ENCODE peak calls at places on chromosomes 12 and 14, in ten cellular contexts. One of them, this sample, is unnamed.

GRCh38 chr12:57530396-57531142 is 7.9 kb downstream of the MBD6 start:
- DNase-seq in Calu3: no peak
- DNase-seq in NCI-H1417 treated with DMSO at 0.1 percent for 48 hours: no peak
- DNase-seq in astrocyte: no peak
- DNase-seq in AG09319: no peak
- DNase-seq in GOT3: no peak
- DNase-seq in ascending aorta: no peak
- DNase-seq in A172: no peak
- DNase-seq in ovary: no peak
- DNase-seq in HEK293T: no peak
- DNase-seq in this sample: no peak

GRCh38 chr12:21971344-21971743 is 30.1 kb upstream of the ABCC9 start:
- DNase-seq in ovary: no peak
- DNase-seq in HEK293T: no peak
- DNase-seq in GOT3: no peak
- DNase-seq in A172: no peak
- DNase-seq in NCI-H1417 treated with DMSO at 0.1 percent for 48 hours: no peak
- DNase-seq in Calu3: no peak
- DNase-seq in astrocyte: no peak
- DNase-seq in AG09319: no peak
- DNase-seq in ascending aorta: no peak
- DNase-seq in this sample: no peak

GRCh38 chr12:124498870-124499753 is 68.3 kb downstream of the NCOR2 start:
- DNase-seq in astrocyte: peak; percentile 74
- DNase-seq in A172: no peak
- DNase-seq in GOT3: no peak
- DNase-seq in HEK293T: no peak
- DNase-seq in ascending aorta: no peak
- DNase-seq in Calu3: no peak
- DNase-seq in AG09319: no peak
- DNase-seq in NCI-H1417 treated with DMSO at 0.1 percent for 48 hours: no peak
- DNase-seq in ovary: no peak
- DNase-seq in this sample: no peak

GRCh38 chr12:40829738-40830144 is 137.5 kb downstream of the CNTN1 start:
- DNase-seq in Calu3: no peak
- DNase-seq in A172: peak; percentile 35
- DNase-seq in ascending aorta: no peak
- DNase-seq in AG09319: no peak
- DNase-seq in ovary: no peak
- DNase-seq in GOT3: no peak
- DNase-seq in astrocyte: no peak
- DNase-seq in HEK293T: no peak
- DNase-seq in NCI-H1417 treated with DMSO at 0.1 percent for 48 hours: no peak
- DNase-seq in this sample: no peak

GRCh38 chr14:35730871-35731270 is 78.2 kb downstream of the RALGAPA1 start:
- DNase-seq in ascending aorta: no peak
- DNase-seq in Calu3: no peak
- DNase-seq in A172: no peak
- DNase-seq in NCI-H1417 treated with DMSO at 0.1 percent for 48 hours: no peak
- DNase-seq in GOT3: no peak
- DNase-seq in HEK293T: no peak
- DNase-seq in AG09319: no peak
- DNase-seq in astrocyte: no peak
- DNase-seq in ovary: no peak
- DNase-seq in this sample: no peak

GRCh38 chr12:68440068-68440581 is 108.0 kb upstream of the MDM1 start:
- DNase-seq in A172: peak; percentile 13
- DNase-seq in astrocyte: peak; percentile 68
- DNase-seq in HEK293T: no peak
- DNase-seq in GOT3: no peak
- DNase-seq in NCI-H1417 treated with DMSO at 0.1 percent for 48 hours: no peak
- DNase-seq in Calu3: no peak
- DNase-seq in ascending aorta: no peak
- DNase-seq in AG09319: no peak
- DNase-seq in ovary: no peak
- DNase-seq in this sample: no peak

GRCh38 chr12:130879212-130879686 is 7.4 kb downstream of the RAN start:
- DNase-seq in GOT3: no peak
- DNase-seq in astrocyte: no peak
- DNase-seq in Calu3: no peak
- DNase-seq in ascending aorta: no peak
- DNase-seq in HEK293T: no peak
- DNase-seq in A172: no peak
- DNase-seq in AG09319: no peak
- DNase-seq in ovary: no peak
- DNase-seq in NCI-H1417 treated with DMSO at 0.1 percent for 48 hours: no peak
- DNase-seq in this sample: no peak

GRCh38 chr12:67354966-67355365 is 85.8 kb downstream of the CAND1 start:
- DNase-seq in ovary: no peak
- DNase-seq in HEK293T: no peak
- DNase-seq in GOT3: no peak
- DNase-seq in A172: peak; percentile 4
- DNase-seq in AG09319: no peak
- DNase-seq in astrocyte: peak; percentile 38
- DNase-seq in ascending aorta: no peak
- DNase-seq in NCI-H1417 treated with DMSO at 0.1 percent for 48 hours: no peak
- DNase-seq in Calu3: no peak
- DNase-seq in this sample: no peak

GRCh38 chr14:54804720-54805060 is 97.9 kb downstream of the GCH1 start:
- DNase-seq in astrocyte: no peak
- DNase-seq in ovary: no peak
- DNase-seq in ascending aorta: no peak
- DNase-seq in HEK293T: no peak
- DNase-seq in GOT3: no peak
- DNase-seq in AG09319: no peak
- DNase-seq in Calu3: no peak
- DNase-seq in A172: no peak
- DNase-seq in NCI-H1417 treated with DMSO at 0.1 percent for 48 hours: no peak
- DNase-seq in this sample: no peak

GRCh38 chr12:96465896-96466295 is 23.5 kb upstream of the CFAP54 start:
- DNase-seq in ovary: no peak
- DNase-seq in NCI-H1417 treated with DMSO at 0.1 percent for 48 hours: no peak
- DNase-seq in A172: no peak
- DNase-seq in Calu3: no peak
- DNase-seq in GOT3: no peak
- DNase-seq in HEK293T: no peak
- DNase-seq in AG09319: no peak
- DNase-seq in astrocyte: no peak
- DNase-seq in ascending aorta: no peak
- DNase-seq in this sample: no peak

GRCh38 chr12:32098112-32098511 is 8.5 kb upstream of the BICD1 start:
- DNase-seq in A172: no peak
- DNase-seq in AG09319: no peak
- DNase-seq in ovary: no peak
- DNase-seq in GOT3: no peak
- DNase-seq in HEK293T: no peak
- DNase-seq in NCI-H1417 treated with DMSO at 0.1 percent for 48 hours: no peak
- DNase-seq in Calu3: no peak
- DNase-seq in astrocyte: no peak
- DNase-seq in ascending aorta: no peak
- DNase-seq in this sample: no peak

GRCh38 chr14:100011568-100012325 is 53.5 kb upstream of the EVL start:
- DNase-seq in HEK293T: no peak
- DNase-seq in AG09319: no peak
- DNase-seq in GOT3: no peak
- DNase-seq in ovary: no peak
- DNase-seq in A172: no peak
- DNase-seq in astrocyte: no peak
- DNase-seq in Calu3: no peak
- DNase-seq in ascending aorta: no peak
- DNase-seq in NCI-H1417 treated with DMSO at 0.1 percent for 48 hours: no peak
- DNase-seq in this sample: no peak

GRCh38 chr14:102655154-102655553 is 62.7 kb downstream of the RCOR1 start:
- DNase-seq in HEK293T: no peak
- DNase-seq in GOT3: no peak
- DNase-seq in ovary: no peak
- DNase-seq in NCI-H1417 treated with DMSO at 0.1 percent for 48 hours: no peak
- DNase-seq in A172: peak; percentile 47
- DNase-seq in Calu3: peak; percentile 9
- DNase-seq in astrocyte: peak; percentile 66
- DNase-seq in AG09319: no peak
- DNase-seq in ascending aorta: no peak
- DNase-seq in this sample: no peak

GRCh38 chr12:111758120-111758561 is 8.6 kb upstream of the ALDH2 start:
- DNase-seq in astrocyte: no peak
- DNase-seq in ovary: no peak
- DNase-seq in AG09319: no peak
- DNase-seq in HEK293T: no peak
- DNase-seq in ascending aorta: no peak
- DNase-seq in NCI-H1417 treated with DMSO at 0.1 percent for 48 hours: no peak
- DNase-seq in A172: no peak
- DNase-seq in Calu3: no peak
- DNase-seq in GOT3: no peak
- DNase-seq in this sample: peak; percentile 82

GRCh38 chr12:32836710-32837109 is 59.9 kb downstream of the PKP2 start:
- DNase-seq in Calu3: no peak
- DNase-seq in ascending aorta: no peak
- DNase-seq in NCI-H1417 treated with DMSO at 0.1 percent for 48 hours: no peak
- DNase-seq in GOT3: no peak
- DNase-seq in ovary: no peak
- DNase-seq in HEK293T: no peak
- DNase-seq in AG09319: no peak
- DNase-seq in astrocyte: no peak
- DNase-seq in A172: peak; percentile 12
- DNase-seq in this sample: no peak

GRCh38 chr14:87097021-87097420 is 896.0 kb downstream of the GALC start:
- DNase-seq in astrocyte: peak; percentile 66
- DNase-seq in HEK293T: no peak
- DNase-seq in Calu3: no peak
- DNase-seq in ascending aorta: no peak
- DNase-seq in NCI-H1417 treated with DMSO at 0.1 percent for 48 hours: no peak
- DNase-seq in ovary: no peak
- DNase-seq in A172: no peak
- DNase-seq in GOT3: no peak
- DNase-seq in AG09319: no peak
- DNase-seq in this sample: no peak

GRCh38 chr14:105083926-105084685 is 18.9 kb upstream of the GPR132 start:
- DNase-seq in Calu3: no peak
- DNase-seq in GOT3: no peak
- DNase-seq in AG09319: no peak
- DNase-seq in A172: no peak
- DNase-seq in HEK293T: no peak
- DNase-seq in astrocyte: no peak
- DNase-seq in ovary: no peak
- DNase-seq in NCI-H1417 treated with DMSO at 0.1 percent for 48 hours: no peak
- DNase-seq in ascending aorta: no peak
- DNase-seq in this sample: no peak

GRCh38 chr14:51430079-51430478 is 190.0 kb downstream of the TMX1 start:
- DNase-seq in GOT3: no peak
- DNase-seq in astrocyte: no peak
- DNase-seq in AG09319: no peak
- DNase-seq in NCI-H1417 treated with DMSO at 0.1 percent for 48 hours: no peak
- DNase-seq in A172: no peak
- DNase-seq in HEK293T: no peak
- DNase-seq in ovary: no peak
- DNase-seq in Calu3: no peak
- DNase-seq in ascending aorta: no peak
- DNase-seq in this sample: no peak

GRCh38 chr12:67810166-67810565 is 161.6 kb downstream of the DYRK2 start:
- DNase-seq in ascending aorta: no peak
- DNase-seq in HEK293T: no peak
- DNase-seq in GOT3: no peak
- DNase-seq in astrocyte: no peak
- DNase-seq in ovary: no peak
- DNase-seq in Calu3: no peak
- DNase-seq in A172: no peak
- DNase-seq in AG09319: no peak
- DNase-seq in NCI-H1417 treated with DMSO at 0.1 percent for 48 hours: no peak
- DNase-seq in this sample: no peak

GRCh38 chr12:74264692-74265091 is 272.9 kb upstream of the ATXN7L3B start:
- DNase-seq in ascending aorta: no peak
- DNase-seq in Calu3: no peak
- DNase-seq in NCI-H1417 treated with DMSO at 0.1 percent for 48 hours: no peak
- DNase-seq in HEK293T: no peak
- DNase-seq in astrocyte: no peak
- DNase-seq in A172: no peak
- DNase-seq in AG09319: no peak
- DNase-seq in ovary: no peak
- DNase-seq in GOT3: no peak
- DNase-seq in this sample: no peak

GRCh38 chr14:76917158-76917596 is 91.0 kb downstream of the LRRC74A start:
- DNase-seq in AG09319: no peak
- DNase-seq in GOT3: no peak
- DNase-seq in astrocyte: peak; percentile 71
- DNase-seq in A172: peak; percentile 61
- DNase-seq in ascending aorta: no peak
- DNase-seq in ovary: no peak
- DNase-seq in Calu3: peak; percentile 65
- DNase-seq in NCI-H1417 treated with DMSO at 0.1 percent for 48 hours: no peak
- DNase-seq in HEK293T: peak; percentile 74
- DNase-seq in this sample: no peak

GRCh38 chr14:74712499-74713394 is at the start of the genes AREL1 and FCF1:
- DNase-seq in AG09319: peak; percentile 61
- DNase-seq in ascending aorta: peak; percentile 33
- DNase-seq in HEK293T: peak; percentile 93
- DNase-seq in A172: peak; percentile 69
- DNase-seq in Calu3: peak; percentile 80
- DNase-seq in GOT3: no peak
- DNase-seq in astrocyte: peak; percentile 86
- DNase-seq in ovary: peak; percentile 74
- DNase-seq in NCI-H1417 treated with DMSO at 0.1 percent for 48 hours: no peak
- DNase-seq in this sample: peak; percentile 88

GRCh38 chr14:85003805-85004204 is 526.1 kb upstream of the FLRT2 start:
- DNase-seq in NCI-H1417 treated with DMSO at 0.1 percent for 48 hours: no peak
- DNase-seq in ovary: no peak
- DNase-seq in GOT3: no peak
- DNase-seq in A172: no peak
- DNase-seq in HEK293T: no peak
- DNase-seq in astrocyte: no peak
- DNase-seq in AG09319: no peak
- DNase-seq in Calu3: no peak
- DNase-seq in ascending aorta: no peak
- DNase-seq in this sample: no peak

GRCh38 chr12:57491393-57492280 is 3.8 kb downstream of the MARS1 start:
- DNase-seq in astrocyte: no peak
- DNase-seq in AG09319: no peak
- DNase-seq in ovary: no peak
- DNase-seq in Calu3: no peak
- DNase-seq in HEK293T: no peak
- DNase-seq in NCI-H1417 treated with DMSO at 0.1 percent for 48 hours: no peak
- DNase-seq in GOT3: no peak
- DNase-seq in ascending aorta: no peak
- DNase-seq in A172: no peak
- DNase-seq in this sample: no peak

GRCh38 chr14:70812124-70812818 is 3.0 kb upstream of the MAP3K9 start:
- DNase-seq in ovary: no peak
- DNase-seq in AG09319: no peak
- DNase-seq in Calu3: peak; percentile 31
- DNase-seq in NCI-H1417 treated with DMSO at 0.1 percent for 48 hours: no peak
- DNase-seq in GOT3: no peak
- DNase-seq in HEK293T: no peak
- DNase-seq in A172: no peak
- DNase-seq in astrocyte: no peak
- DNase-seq in ascending aorta: no peak
- DNase-seq in this sample: no peak

GRCh38 chr12:57182918-57183575 is 33.5 kb upstream of the NXPH4 start:
- DNase-seq in ovary: peak; percentile 67
- DNase-seq in A172: peak; percentile 83
- DNase-seq in AG09319: no peak
- DNase-seq in NCI-H1417 treated with DMSO at 0.1 percent for 48 hours: peak; percentile 20
- DNase-seq in Calu3: peak; percentile 93
- DNase-seq in GOT3: no peak
- DNase-seq in ascending aorta: no peak
- DNase-seq in astrocyte: peak; percentile 27
- DNase-seq in HEK293T: peak; percentile 91
- DNase-seq in this sample: no peak

GRCh38 chr12:72178244-72178643 is 93.9 kb upstream of the TRHDE start:
- DNase-seq in NCI-H1417 treated with DMSO at 0.1 percent for 48 hours: no peak
- DNase-seq in ascending aorta: no peak
- DNase-seq in astrocyte: no peak
- DNase-seq in Calu3: no peak
- DNase-seq in A172: no peak
- DNase-seq in GOT3: no peak
- DNase-seq in HEK293T: no peak
- DNase-seq in AG09319: no peak
- DNase-seq in ovary: no peak
- DNase-seq in this sample: no peak

This sample was measured in right lobe of liver.